ENCODE peak calls at places on chromosomes 2 and 18, in four cellular contexts. One of them, this sample, is unnamed.

GRCh38 chr2:122639721-122640120 is 884.3 kb downstream of the TSN start:
- DNase-seq in A549: no peak
- DNase-seq in GM12878: no peak
- DNase-seq in HepG2: no peak
- DNase-seq in this sample: no peak

GRCh38 chr2:202033317-202034248 is at the start of gene FZD7:
- DNase-seq in GM12878: peak
- DNase-seq in HepG2: peak
- DNase-seq in A549: peak
- DNase-seq in this sample: peak

GRCh38 chr2:205695460-205695979 is 13.2 kb downstream of the NRP2 start:
- DNase-seq in A549: no peak
- DNase-seq in GM12878: no peak
- DNase-seq in HepG2: no peak
- DNase-seq in this sample: no peak

GRCh38 chr2:134411279-134411827 is 157.5 kb downstream of the MGAT5 start:
- DNase-seq in A549: no peak
- DNase-seq in HepG2: no peak
- DNase-seq in GM12878: no peak
- DNase-seq in this sample: no peak

GRCh38 chr2:36701391-36701795 is 4.9 kb downstream of the VIT start:
- DNase-seq in GM12878: no peak
- DNase-seq in HepG2: no peak
- DNase-seq in A549: no peak
- DNase-seq in this sample: no peak

GRCh38 chr2:57990118-57990725 is 56.4 kb upstream of the VRK2 start:
- DNase-seq in HepG2: no peak
- DNase-seq in A549: no peak
- DNase-seq in GM12878: peak
- DNase-seq in this sample: no peak

GRCh38 chr2:38394903-38395341 is 17.8 kb upstream of the ATL2 start:
- DNase-seq in GM12878: no peak
- DNase-seq in HepG2: no peak
- DNase-seq in A549: no peak
- DNase-seq in this sample: no peak

GRCh38 chr2:65366595-65367125 is 65.7 kb downstream of the SPRED2 start:
- DNase-seq in GM12878: peak
- DNase-seq in HepG2: peak
- DNase-seq in A549: peak
- DNase-seq in this sample: peak

GRCh38 chr2:205967391-205968075 is 118.4 kb downstream of the INO80D start:
- DNase-seq in A549: no peak
- DNase-seq in HepG2: no peak
- DNase-seq in GM12878: no peak
- DNase-seq in this sample: no peak

GRCh38 chr2:165256618-165257017 is 17.4 kb downstream of the SCN2A start:
- DNase-seq in GM12878: no peak
- DNase-seq in A549: no peak
- DNase-seq in HepG2: no peak
- DNase-seq in this sample: no peak

GRCh38 chr2:69163556-69163955 is 150.6 kb downstream of the ANTXR1 start:
- DNase-seq in HepG2: no peak
- DNase-seq in A549: no peak
- DNase-seq in GM12878: no peak
- DNase-seq in this sample: no peak

GRCh38 chr2:96541326-96541725 is 4.8 kb downstream of the ARID5A start:
- DNase-seq in A549: no peak
- DNase-seq in GM12878: no peak
- DNase-seq in HepG2: no peak
- DNase-seq in this sample: no peak

GRCh38 chr2:127721978-127722355 is 20.7 kb downstream of the SFT2D3 start:
- DNase-seq in HepG2: no peak
- DNase-seq in GM12878: no peak
- DNase-seq in A549: no peak
- DNase-seq in this sample: no peak

GRCh38 chr18:79542876-79543750 is 136.5 kb upstream of the CTDP1 start:
- DNase-seq in HepG2: no peak
- DNase-seq in GM12878: no peak
- DNase-seq in A549: no peak
- DNase-seq in this sample: no peak

GRCh38 chr2:109638807-109639206 is 24.6 kb downstream of the SOWAHC start:
- DNase-seq in HepG2: no peak
- DNase-seq in A549: no peak
- DNase-seq in GM12878: no peak
- DNase-seq in this sample: no peak

GRCh38 chr2:101325425-101325824 is 16.9 kb upstream of the RNF149 start:
- DNase-seq in GM12878: no peak
- DNase-seq in A549: no peak
- DNase-seq in HepG2: no peak
- DNase-seq in this sample: no peak

GRCh38 chr18:25350561-25351201 is 1.3 kb downstream of the ZNF521 start:
- DNase-seq in GM12878: no peak
- DNase-seq in A549: no peak
- DNase-seq in HepG2: no peak
- DNase-seq in this sample: no peak

GRCh38 chr2:54482725-54483124 is 26.6 kb downstream of the SPTBN1 start:
- DNase-seq in A549: peak
- DNase-seq in GM12878: no peak
- DNase-seq in HepG2: peak
- DNase-seq in this sample: no peak

GRCh38 chr2:185875532-185875931 is 136.9 kb downstream of the FSIP2 start:
- DNase-seq in GM12878: no peak
- DNase-seq in HepG2: no peak
- DNase-seq in A549: no peak
- DNase-seq in this sample: no peak

GRCh38 chr18:36402765-36403396 is 105.4 kb downstream of the FHOD3 start:
- DNase-seq in GM12878: no peak
- DNase-seq in HepG2: no peak
- DNase-seq in A549: no peak
- DNase-seq in this sample: no peak

GRCh38 chr2:207091175-207091574 is 74.6 kb downstream of the KLF7 start:
- DNase-seq in A549: no peak
- DNase-seq in GM12878: no peak
- DNase-seq in HepG2: no peak
- DNase-seq in this sample: no peak

GRCh38 chr18:62505669-62506494 is 16.9 kb upstream of the ZCCHC2 start:
- DNase-seq in GM12878: peak
- DNase-seq in HepG2: no peak
- DNase-seq in A549: no peak
- DNase-seq in this sample: no peak

GRCh38 chr18:75247041-75247551 is 36.5 kb downstream of the TSHZ1 start:
- DNase-seq in HepG2: no peak
- DNase-seq in GM12878: no peak
- DNase-seq in A549: no peak
- DNase-seq in this sample: no peak

GRCh38 chr18:62999392-62999791 is 284.1 kb downstream of the PHLPP1 start:
- DNase-seq in HepG2: no peak
- DNase-seq in A549: peak
- DNase-seq in GM12878: no peak
- DNase-seq in this sample: no peak

GRCh38 chr2:174445248-174445647 is 41.6 kb downstream of the GPR155 start:
- DNase-seq in GM12878: no peak
- DNase-seq in A549: no peak
- DNase-seq in HepG2: no peak
- DNase-seq in this sample: no peak

GRCh38 chr18:43596106-43596712 is 318.9 kb upstream of the SYT4 start:
- DNase-seq in HepG2: peak
- DNase-seq in GM12878: no peak
- DNase-seq in A549: peak
- DNase-seq in this sample: no peak

GRCh38 chr2:72438364-72438763 is 290.7 kb upstream of the CYP26B1 start:
- DNase-seq in A549: no peak
- DNase-seq in HepG2: peak
- DNase-seq in GM12878: no peak
- DNase-seq in this sample: no peak

GRCh38 chr18:22223263-22223960 is 54.0 kb downstream of the GATA6 start:
- DNase-seq in GM12878: no peak
- DNase-seq in HepG2: peak
- DNase-seq in A549: peak
- DNase-seq in this sample: peak

GRCh38 chr2:212711851-212712250 is 173.2 kb upstream of the ERBB4 start:
- DNase-seq in HepG2: no peak
- DNase-seq in GM12878: no peak
- DNase-seq in A549: peak
- DNase-seq in this sample: no peak

GRCh38 chr18:40179647-40180175 is 1775.3 kb upstream of the PIK3C3 start:
- DNase-seq in GM12878: no peak
- DNase-seq in HepG2: no peak
- DNase-seq in A549: no peak
- DNase-seq in this sample: no peak

GRCh38 chr2:73935641-73936040 is 9.0 kb downstream of the DGUOK start:
- DNase-seq in GM12878: no peak
- DNase-seq in HepG2: no peak
- DNase-seq in A549: no peak
- DNase-seq in this sample: no peak

GRCh38 chr2:108833219-108833618 is 46.6 kb downstream of the CCDC138 start:
- DNase-seq in HepG2: peak
- DNase-seq in GM12878: no peak
- DNase-seq in A549: no peak
- DNase-seq in this sample: no peak

GRCh38 chr2:129396980-129397599 is 582.4 kb upstream of the RAB6C start:
- DNase-seq in A549: peak
- DNase-seq in GM12878: peak
- DNase-seq in HepG2: peak
- DNase-seq in this sample: peak

GRCh38 chr18:67232991-67233390 is 283.5 kb downstream of the DSEL start:
- DNase-seq in HepG2: no peak
- DNase-seq in GM12878: no peak
- DNase-seq in A549: no peak
- DNase-seq in this sample: no peak

GRCh38 chr2:26932974-26933373 is 37.5 kb upstream of the MAPRE3 start:
- DNase-seq in HepG2: no peak
- DNase-seq in GM12878: no peak
- DNase-seq in A549: no peak
- DNase-seq in this sample: no peak

GRCh38 chr18:36441872-36442271 is 144.4 kb downstream of the FHOD3 start:
- DNase-seq in HepG2: no peak
- DNase-seq in GM12878: no peak
- DNase-seq in A549: no peak
- DNase-seq in this sample: no peak

GRCh38 chr18:41906528-41907256 is 48.3 kb upstream of the PIK3C3 start:
- DNase-seq in A549: peak
- DNase-seq in HepG2: peak
- DNase-seq in GM12878: peak
- DNase-seq in this sample: peak

GRCh38 chr18:41905786-41906527 is 49.1 kb upstream of the PIK3C3 start:
- DNase-seq in HepG2: no peak
- DNase-seq in A549: no peak
- DNase-seq in GM12878: no peak
- DNase-seq in this sample: no peak
- TF ChIP-seq HDAC2 in HepG2: no peak
- TF ChIP-seq HDAC2 in A549: no peak
- TF ChIP-seq HDAC2 in GM12878: no peak
- TF ChIP-seq HDAC2 in this sample: no peak

GRCh38 chr18:77495079-77495478 is 245.4 kb downstream of the GALR1 start:
- DNase-seq in A549: no peak
- DNase-seq in GM12878: no peak
- DNase-seq in HepG2: no peak
- DNase-seq in this sample: no peak
- TF ChIP-seq CHD4 in A549: no peak
- TF ChIP-seq CHD4 in GM12878: no peak
- TF ChIP-seq CHD4 in HepG2: no peak
- TF ChIP-seq CHD4 in this sample: no peak

GRCh38 chr2:156343940-156344301 is 11.4 kb upstream of the NR4A2 start:
- DNase-seq in A549: no peak
- DNase-seq in GM12878: no peak
- DNase-seq in HepG2: no peak
- DNase-seq in this sample: peak
- TF ChIP-seq CHD2 in A549: no peak
- TF ChIP-seq CHD2 in GM12878: no peak
- TF ChIP-seq CHD2 in HepG2: no peak
- TF ChIP-seq CHD2 in this sample: no peak

DNA sequence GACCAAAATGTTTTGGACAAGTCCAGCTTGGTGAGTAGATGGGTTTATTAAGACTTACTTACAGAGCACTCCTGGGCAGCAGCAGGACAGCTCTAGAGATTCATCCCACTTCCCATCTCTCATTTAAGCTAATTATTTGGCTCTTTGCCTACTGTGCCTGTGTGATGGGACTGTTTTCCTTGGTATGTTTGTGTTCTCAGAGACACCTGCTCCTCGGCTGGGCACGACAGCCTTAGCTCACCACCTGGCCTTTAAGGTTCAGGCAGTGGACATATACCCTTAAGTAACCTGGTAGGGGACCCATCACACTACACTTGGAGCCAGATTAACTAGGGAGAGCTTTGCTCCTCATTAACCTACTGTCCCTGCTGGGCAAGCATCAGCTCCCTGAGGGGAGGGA is 41.7 kb upstream of the EFEMP1 start:
- DNase-seq in HepG2: no peak
- DNase-seq in GM12878: no peak
- DNase-seq in A549: no peak
- DNase-seq in this sample: no peak
- TF ChIP-seq HDAC2 in HepG2: no peak
- TF ChIP-seq HDAC2 in GM12878: no peak
- TF ChIP-seq HDAC2 in A549: no peak
- TF ChIP-seq HDAC2 in this sample: no peak

GRCh38 chr2:223897669-223898314 is 47.3 kb downstream of the WDFY1 start:
- DNase-seq in HepG2: no peak
- DNase-seq in A549: no peak
- DNase-seq in GM12878: no peak
- DNase-seq in this sample: no peak

GRCh38 chr2:223900066-223900465 is 45.1 kb downstream of the WDFY1 start:
- DNase-seq in GM12878: no peak
- DNase-seq in HepG2: no peak
- DNase-seq in A549: no peak
- DNase-seq in this sample: no peak

GRCh38 chr2:223894009-223894408 is 51.1 kb downstream of the WDFY1 start:
- DNase-seq in GM12878: no peak
- DNase-seq in HepG2: no peak
- DNase-seq in A549: no peak
- DNase-seq in this sample: no peak

GRCh38 chr2:223894968-223895367 is 50.2 kb downstream of the WDFY1 start:
- DNase-seq in GM12878: no peak
- DNase-seq in A549: no peak
- DNase-seq in HepG2: peak
- DNase-seq in this sample: no peak

GRCh38 chr2:223896751-223897320 is 48.3 kb downstream of the WDFY1 start:
- DNase-seq in A549: no peak
- DNase-seq in HepG2: no peak
- DNase-seq in GM12878: peak
- DNase-seq in this sample: no peak
- TF ChIP-seq CHD4 in A549: no peak
- TF ChIP-seq CHD4 in HepG2: no peak
- TF ChIP-seq CHD4 in GM12878: no peak
- TF ChIP-seq CHD4 in this sample: no peak